ENCODE peak calls at places on chromosomes 3 and 15, in six cellular contexts. K, P, S, J, E and T are unnamed samples.

GRCh38 chr3:57942872-57943283 is 65.3 kb upstream of the FLNB start:
- DNase-seq in P (peak), J (peak), K (no peak), S (no peak), E (no peak), T (no peak)

GRCh38 chr3:71671176-71671845 is 53.9 kb downstream of the EIF4E3 start:
- DNase-seq in J (no peak), P (no peak), K (no peak), E (no peak), S (no peak), T (no peak)

GRCh38 chr15:71747128-71748083 is 62.9 kb upstream of the NR2E3 start:
- DNase-seq in S (peak), P (no peak), K (peak), J (peak), E (no peak), T (no peak)

GRCh38 chr3:109806929-109807328 is 469.6 kb upstream of the DPPA4 start:
- DNase-seq in P (no peak), E (peak), S (no peak), J (no peak), K (peak), T (no peak)

GRCh38 chr15:75727851-75728715 is 15.4 kb upstream of the CSPG4 start:
- DNase-seq in P (peak), K (peak), S (peak), E (peak), J (peak), T (no peak)

GRCh38 chr15:68816795-68817303 is 3.8 kb downstream of the ANP32A start:
- DNase-seq in J (peak), S (peak), E (no peak), P (no peak), K (peak), T (no peak)

GRCh38 chr15:76342382-76343201 is 6.0 kb downstream of the ISL2 start:
- DNase-seq in E (no peak), K (no peak), S (no peak), P (no peak), J (peak), T (no peak)

GRCh38 chr3:43105224-43105596 is 669 bp downstream of the POMGNT2 start:
- DNase-seq in E (no peak), S (no peak), J (peak), K (no peak), P (no peak), T (no peak)

GRCh38 chr3:171415070-171415469 is 45.1 kb downstream of the TNIK start:
- DNase-seq in K (no peak), J (no peak), S (no peak), E (no peak), P (no peak), T (no peak)

GRCh38 chr15:90860942-90861675 is 7.3 kb upstream of the FURIN start:
- DNase-seq in P (no peak), E (no peak), K (peak), S (no peak), J (no peak), T (no peak)

GRCh38 chr3:163476179-163476578 is 1602.1 kb downstream of the SI start:
- DNase-seq in S (peak), E (no peak), P (no peak), J (no peak), K (peak), T (no peak)

GRCh38 chr15:25175789-25176615 is 221.2 kb downstream of the SNRPN start:
- DNase-seq in E (no peak), J (no peak), K (no peak), P (peak), S (no peak), T (no peak)

GRCh38 chr15:48974865-48975264 is 11.1 kb upstream of the SHC4 start:
- DNase-seq in K (peak), J (no peak), P (no peak), E (no peak), S (no peak), T (no peak)

GRCh38 chr15:43440721-43441281 is 52.2 kb downstream of the TP53BP1 start:
- DNase-seq in K (peak), S (peak), J (no peak), P (no peak), E (no peak), T (no peak)

GRCh38 chr15:22253676-22254408 is 173.5 kb downstream of the OR4M2 start:
- DNase-seq in S (no peak), K (no peak), J (no peak), P (no peak), E (no peak), T (no peak)

GRCh38 chr3:7512048-7512447 is 651.1 kb downstream of the GRM7 start:
- DNase-seq in P (no peak), K (no peak), E (no peak), J (no peak), S (no peak), T (no peak)

GRCh38 chr3:12425850-12426579 is 58.3 kb upstream of the TSEN2 start:
- DNase-seq in E (no peak), S (no peak), P (no peak), J (no peak), K (no peak), T (no peak)

GRCh38 chr3:284316-284715 is 87.8 kb downstream of the CHL1 start:
- DNase-seq in J (no peak), K (no peak), P (no peak), S (no peak), E (no peak), T (no peak)

GRCh38 chr3:133384331-133385027 is 15.4 kb upstream of the BFSP2 start:
- DNase-seq in J (peak), K (peak), E (no peak), P (peak), S (peak), T (no peak)

GRCh38 chr15:87145686-87146085 is 1066.0 kb downstream of the AGBL1 start:
- DNase-seq in K (no peak), J (no peak), P (no peak), E (no peak), S (no peak), T (no peak)

GRCh38 chr3:185654758-185655145 is 68.7 kb downstream of the SENP2 start:
- DNase-seq in S (no peak), E (no peak), P (no peak), J (no peak), K (no peak), T (no peak)

GRCh38 chr3:64038252-64038651 is 15.0 kb upstream of the PSMD6 start:
- DNase-seq in J (no peak), S (no peak), E (no peak), P (no peak), K (no peak), T (no peak)

GRCh38 chr15:51334011-51334426 is 4.4 kb downstream of the CYP19A1 start:
- DNase-seq in P (no peak), E (no peak), K (no peak), S (no peak), J (peak), T (no peak)